ENCODE peak calls at places on chromosomes 1 and 21, in eight cellular contexts. F, G, K, P, M, W, O and E are unnamed samples.

GRCh38 chr21:32378956-32379355 is 13.9 kb downstream of the URB1 start:
- DNase-seq in M (peak), P (no peak), F (no peak), G (no peak), O (no peak), W (no peak), K (no peak), E (no peak)

GRCh38 chr1:209227941-209228340 is 355.6 kb upstream of the CAMK1G start:
- DNase-seq in G (no peak), P (no peak), M (no peak), O (no peak), K (no peak), F (no peak), W (no peak), E (no peak)

GRCh38 chr1:145782166-145783099 is 41.5 kb downstream of the RNF115 start:
- DNase-seq in P (no peak), W (peak), O (no peak), K (no peak), G (peak), M (no peak), F (peak), E (peak)

GRCh38 chr1:207896547-207896946 is 14.4 kb downstream of the CD34 start:
- DNase-seq in P (no peak), K (no peak), G (no peak), W (no peak), M (no peak), O (no peak), F (no peak), E (no peak)

GRCh38 chr21:27026501-27026900 is 59.6 kb upstream of the ADAMTS5 start:
- DNase-seq in O (no peak), K (no peak), G (peak), F (no peak), M (no peak), P (no peak), W (peak), E (no peak)

GRCh38 chr1:67468066-67468718 is 38.0 kb upstream of the SERBP1 start:
- DNase-seq in M (no peak), G (peak), K (no peak), P (no peak), O (no peak), W (peak), F (no peak), E (peak)

GRCh38 chr21:42973309-42973990 is 912 bp upstream of the PKNOX1 start:
- DNase-seq in F (no peak), W (no peak), K (peak), O (no peak), G (no peak), P (no peak), M (no peak), E (no peak)

GRCh38 chr1:34412597-34413392 is 236.1 kb downstream of the C1orf94 start:
- DNase-seq in F (no peak), K (no peak), O (no peak), G (no peak), W (no peak), P (no peak), M (no peak), E (no peak)

GRCh38 chr1:58746757-58747156 is 37.1 kb downstream of the JUN start:
- DNase-seq in O (no peak), W (peak), F (peak), K (no peak), M (no peak), P (no peak), G (peak), E (no peak)

GRCh38 chr1:232620356-232620841 is 9.5 kb downstream of the SIPA1L2 start:
- DNase-seq in F (peak), W (peak), P (no peak), M (peak), O (peak), G (no peak), K (no peak), E (no peak)

GRCh38 chr1:210496063-210496462 is 167.4 kb downstream of the HHAT start:
- DNase-seq in M (peak), P (no peak), G (peak), F (no peak), W (peak), K (no peak), O (no peak), E (peak)

GRCh38 chr21:27643326-27643725 is 676.4 kb upstream of the ADAMTS5 start:
- DNase-seq in M (no peak), O (no peak), P (no peak), G (no peak), W (no peak), F (no peak), K (no peak), E (no peak)

GRCh38 chr1:3729594-3730555 is 22.4 kb upstream of the CCDC27 start:
- DNase-seq in M (no peak), P (no peak), G (no peak), K (no peak), F (no peak), W (no peak), O (no peak), E (no peak)

GRCh38 chr1:97277891-97278662 is 556.5 kb downstream of the PTBP2 start:
- DNase-seq in G (peak), F (peak), K (no peak), M (no peak), W (peak), O (peak), P (no peak), E (peak)

GRCh38 chr1:115815694-115816093 is 25.2 kb downstream of the NHLH2 start:
- DNase-seq in G (no peak), F (no peak), P (no peak), W (no peak), K (no peak), O (no peak), M (no peak), E (no peak)

GRCh38 chr1:219518168-219518905 is 94.6 kb downstream of the ZC3H11B start:
- DNase-seq in K (no peak), P (no peak), W (peak), F (peak), M (no peak), O (no peak), G (peak), E (peak)

GRCh38 chr1:3478187-3478586 is 23.7 kb downstream of the ARHGEF16 start:
- DNase-seq in O (no peak), G (no peak), F (no peak), K (no peak), M (no peak), P (no peak), W (no peak), E (no peak)

GRCh38 chr1:113576271-113576670 is 183.0 kb downstream of the PHTF1 start:
- DNase-seq in K (no peak), F (no peak), P (no peak), W (no peak), M (no peak), G (no peak), O (no peak), E (no peak)

GRCh38 chr1:153780551-153780950 is 5.3 kb downstream of the SLC27A3 start:
- DNase-seq in G (no peak), M (no peak), O (no peak), F (no peak), P (no peak), K (no peak), W (no peak), E (no peak)

GRCh38 chr1:62573675-62574074 is 23.6 kb upstream of the ANGPTL3 start:
- DNase-seq in W (no peak), O (no peak), K (no peak), F (no peak), M (no peak), G (peak), P (no peak), E (no peak)

GRCh38 chr21:40707271-40707670 is 139.7 kb downstream of the DSCAM start:
- DNase-seq in O (no peak), F (no peak), P (no peak), M (no peak), W (no peak), K (no peak), G (peak), E (no peak)

GRCh38 chr1:40625476-40626382 is 39.8 kb downstream of the RIMS3 start:
- DNase-seq in W (peak), K (no peak), O (no peak), G (peak), M (no peak), P (no peak), F (no peak), E (peak)

GRCh38 chr1:57678138-57678537 is 254.3 kb upstream of the DAB1 start:
- DNase-seq in P (no peak), F (no peak), K (no peak), M (no peak), O (peak), G (no peak), W (no peak), E (no peak)

GRCh38 chr1:160672789-160673695 is 26.2 kb upstream of the SLAMF1 start:
- DNase-seq in F (no peak), M (no peak), W (no peak), P (no peak), O (no peak), G (no peak), K (no peak), E (no peak)

GRCh38 chr1:77487631-77488030 is 194.8 kb downstream of the ZZZ3 start:
- DNase-seq in F (no peak), K (no peak), W (peak), P (no peak), G (no peak), O (no peak), M (no peak), E (no peak)

GRCh38 chr1:234495231-234495990 is 16.4 kb upstream of the TARBP1 start:
- DNase-seq in K (no peak), W (peak), P (no peak), G (peak), F (no peak), M (no peak), O (no peak), E (peak)

GRCh38 chr1:204523605-204524215 is 7.5 kb downstream of the MDM4 start:
- DNase-seq in M (no peak), F (no peak), O (no peak), P (peak), G (peak), W (peak), K (no peak), E (peak)

GRCh38 chr21:42684109-42684916 is 30.9 kb downstream of the PDE9A start:
- DNase-seq in P (peak), G (peak), O (no peak), W (no peak), M (no peak), K (peak), F (no peak), E (peak)

GRCh38 chr1:184287001-184287400 is 99.8 kb upstream of the C1orf21 start:
- DNase-seq in O (no peak), W (no peak), F (no peak), K (no peak), P (no peak), G (no peak), M (no peak), E (no peak)

GRCh38 chr1:217484881-217485280 is 146.0 kb downstream of the GPATCH2 start:
- DNase-seq in F (no peak), W (no peak), P (no peak), G (no peak), O (no peak), M (no peak), K (no peak), E (no peak)

GRCh38 chr1:150560576-150560975 is 11.4 kb downstream of the ADAMTSL4 start:
- DNase-seq in O (no peak), M (no peak), K (no peak), G (no peak), P (no peak), F (no peak), W (no peak), E (no peak)

GRCh38 chr1:229310833-229311232 is 32.0 kb downstream of the CCSAP start:
- DNase-seq in P (no peak), M (no peak), W (no peak), O (no peak), G (no peak), K (no peak), F (no peak), E (no peak)

GRCh38 chr21:18832950-18833349 is 429.4 kb upstream of the TMPRSS15 start:
- DNase-seq in K (no peak), O (no peak), G (peak), P (no peak), W (peak), M (no peak), F (no peak), E (peak)

GRCh38 chr21:36482181-36482580 is 2.3 kb upstream of the CLDN14 start:
- DNase-seq in O (no peak), G (no peak), F (no peak), M (no peak), P (no peak), K (no peak), W (no peak), E (no peak)